ENCODE peak calls at places on chromosomes 6 and 20, in eight cellular contexts. Y is heart left ventricle, O is GM06990, T is transverse colon, Z is MM.1S, X is fibroblast of mammary gland, G is fibroblast of the aortic adventitia, J is cardiac muscle cell. I is an unnamed sample.

GRCh38 chr20:47031028-47031427 is 136.4 kb downstream of the EYA2 start:
- DNase-seq in Y (no peak), O (no peak), T (no peak), Z (no peak), X (no peak), G (no peak), J (no peak), I (no peak)

GRCh38 chr20:22371843-22372242 is 212.5 kb downstream of the FOXA2 start:
- DNase-seq in Y (no peak), O (peak), T (no peak), Z (peak), X (no peak), G (no peak), J (no peak), I (no peak)

GRCh38 chr6:3119040-3119723 is 671 bp downstream of the BPHL start:
- DNase-seq in Y (no peak), O (no peak), T (no peak), Z (peak), X (peak), G (peak), J (peak), I (peak)

GRCh38 chr6:50007821-50008220 is 14.0 kb downstream of the DEFB110 start:
- DNase-seq in Y (no peak), O (no peak), T (no peak), Z (no peak), X (peak), G (no peak), J (no peak), I (peak)

GRCh38 chr6:154509421-154510143 is 903 bp downstream of the CNKSR3 start:
- DNase-seq in Y (peak), O (peak), T (peak), Z (no peak), X (peak), G (peak), J (peak), I (peak)

GRCh38 chr6:45613678-45614077 is 235.9 kb upstream of the SUPT3H start:
- DNase-seq in Y (peak), O (no peak), T (peak), Z (no peak), X (peak), G (peak), J (peak), I (peak)

GRCh38 chr6:3385660-3386151 is 71.1 kb downstream of the SLC22A23 start:
- DNase-seq in Y (no peak), O (no peak), T (peak), Z (no peak), X (peak), G (no peak), J (no peak), I (peak)

GRCh38 chr6:155121699-155122098 is 126.6 kb downstream of the TIAM2 start:
- DNase-seq in Y (no peak), O (no peak), T (no peak), Z (no peak), X (no peak), G (peak), J (peak), I (peak)

GRCh38 chr20:44644384-44645131 is 6.9 kb downstream of the ADA start:
- DNase-seq in Y (no peak), O (peak), T (no peak), Z (peak), X (no peak), G (no peak), J (no peak), I (no peak)

GRCh38 chr6:106886922-106887797 is 87.4 kb downstream of the CD24 start:
- DNase-seq in Y (no peak), O (no peak), T (no peak), Z (no peak), X (no peak), G (no peak), J (no peak), I (no peak)

GRCh38 chr6:66930559-66931290 is 1223.7 kb upstream of the EYS start:
- DNase-seq in Y (no peak), O (no peak), T (no peak), Z (no peak), X (peak), G (peak), J (peak), I (peak)

GRCh38 chr6:127914240-127914639 is 13.4 kb upstream of the THEMIS start:
- DNase-seq in Y (no peak), O (no peak), T (no peak), Z (no peak), X (no peak), G (no peak), J (no peak), I (no peak)

GRCh38 chr6:124002377-124003081 is 198.9 kb downstream of the NKAIN2 start:
- DNase-seq in Y (peak), O (no peak), T (no peak), Z (peak), X (no peak), G (no peak), J (no peak), I (no peak)

GRCh38 chr20:52349806-52350205 is 158.2 kb upstream of the ZFP64 start:
- DNase-seq in Y (no peak), O (no peak), T (no peak), Z (no peak), X (no peak), G (no peak), J (no peak), I (no peak)

GRCh38 chr20:47019106-47019824 is 124.6 kb downstream of the EYA2 start:
- DNase-seq in Y (no peak), O (no peak), T (peak), Z (no peak), X (peak), G (peak), J (peak), I (peak)

GRCh38 chr6:151747890-151748289 is 59.6 kb upstream of the ESR1 start:
- DNase-seq in Y (no peak), O (no peak), T (no peak), Z (no peak), X (peak), G (peak), J (no peak), I (peak)

GRCh38 chr6:34455831-34456230 is 10.0 kb upstream of the PACSIN1 start:
- DNase-seq in Y (no peak), O (no peak), T (no peak), Z (peak), X (no peak), G (no peak), J (no peak), I (no peak)

GRCh38 chr20:19462491-19462890 is 250.0 kb downstream of the SLC24A3 start:
- DNase-seq in Y (no peak), O (no peak), T (no peak), Z (no peak), X (no peak), G (no peak), J (no peak), I (no peak)

GRCh38 chr6:163998496-163998895 is 584.0 kb downstream of the QKI start:
- DNase-seq in Y (no peak), O (no peak), T (no peak), Z (no peak), X (no peak), G (no peak), J (no peak), I (no peak)

GRCh38 chr6:113019176-113019575 is 672.0 kb downstream of the RFPL4B start:
- DNase-seq in Y (no peak), O (no peak), T (no peak), Z (no peak), X (no peak), G (no peak), J (no peak), I (no peak)
- H3K4me3 ChIP-seq in Y (no peak), O (no peak), T (no peak), Z (no peak), X (no peak), G (no peak), J (no peak), I (no peak)

GRCh38 chr20:34875657-34876160 is 703 bp upstream of the ACSS2 start:
- DNase-seq in Y (no peak), O (no peak), T (no peak), Z (no peak), X (no peak), G (no peak), J (no peak), I (no peak)
- TF ChIP-seq CTCF in Y (no peak), O (peak), T (peak), Z (peak), X (peak), G (peak), J (no peak), I (peak)

DNA sequence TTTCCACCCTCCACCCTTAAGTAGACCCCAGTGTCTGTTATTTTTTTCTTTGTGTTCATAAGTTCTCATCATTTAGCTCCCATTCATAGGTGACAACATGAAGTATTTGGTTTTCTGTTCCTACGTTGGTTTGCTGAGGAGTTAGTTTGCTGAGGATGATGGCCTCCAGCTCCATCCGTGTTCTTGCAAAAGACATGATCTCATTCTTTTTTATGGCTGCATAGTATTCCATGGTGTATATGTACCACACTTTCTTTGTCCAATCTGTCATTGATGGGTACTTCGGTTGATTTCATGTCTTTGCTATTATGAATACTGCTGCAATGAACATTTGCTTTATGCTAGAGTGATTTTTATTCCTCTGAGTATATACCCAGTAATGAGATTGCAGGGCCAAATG is 301.2 kb downstream of the ADGRG6 start:
- DNase-seq in Y (no peak), O (no peak), T (no peak), Z (no peak), X (no peak), G (no peak), J (no peak), I (no peak)
- H3K4me3 ChIP-seq in Y (no peak), O (no peak), T (no peak), Z (no peak), X (no peak), G (no peak), J (no peak), I (no peak)

GRCh38 chr20:36045373-36045714 is 77.0 kb downstream of the CNBD2 start:
- DNase-seq in Y (no peak), O (no peak), T (no peak), Z (no peak), X (no peak), G (no peak), J (no peak), I (no peak)

GRCh38 chr20:36055145-36055544 is 86.8 kb downstream of the CNBD2 start:
- DNase-seq in Y (no peak), O (no peak), T (no peak), Z (no peak), X (no peak), G (no peak), J (no peak), I (no peak)

GRCh38 chr20:36052117-36052513 is 83.7 kb downstream of the CNBD2 start:
- DNase-seq in Y (no peak), O (no peak), T (no peak), Z (no peak), X (no peak), G (no peak), J (no peak), I (no peak)

GRCh38 chr20:36051318-36052116 is 83.1 kb downstream of the CNBD2 start:
- DNase-seq in Y (no peak), O (no peak), T (no peak), Z (no peak), X (no peak), G (no peak), J (no peak), I (no peak)

DNA sequence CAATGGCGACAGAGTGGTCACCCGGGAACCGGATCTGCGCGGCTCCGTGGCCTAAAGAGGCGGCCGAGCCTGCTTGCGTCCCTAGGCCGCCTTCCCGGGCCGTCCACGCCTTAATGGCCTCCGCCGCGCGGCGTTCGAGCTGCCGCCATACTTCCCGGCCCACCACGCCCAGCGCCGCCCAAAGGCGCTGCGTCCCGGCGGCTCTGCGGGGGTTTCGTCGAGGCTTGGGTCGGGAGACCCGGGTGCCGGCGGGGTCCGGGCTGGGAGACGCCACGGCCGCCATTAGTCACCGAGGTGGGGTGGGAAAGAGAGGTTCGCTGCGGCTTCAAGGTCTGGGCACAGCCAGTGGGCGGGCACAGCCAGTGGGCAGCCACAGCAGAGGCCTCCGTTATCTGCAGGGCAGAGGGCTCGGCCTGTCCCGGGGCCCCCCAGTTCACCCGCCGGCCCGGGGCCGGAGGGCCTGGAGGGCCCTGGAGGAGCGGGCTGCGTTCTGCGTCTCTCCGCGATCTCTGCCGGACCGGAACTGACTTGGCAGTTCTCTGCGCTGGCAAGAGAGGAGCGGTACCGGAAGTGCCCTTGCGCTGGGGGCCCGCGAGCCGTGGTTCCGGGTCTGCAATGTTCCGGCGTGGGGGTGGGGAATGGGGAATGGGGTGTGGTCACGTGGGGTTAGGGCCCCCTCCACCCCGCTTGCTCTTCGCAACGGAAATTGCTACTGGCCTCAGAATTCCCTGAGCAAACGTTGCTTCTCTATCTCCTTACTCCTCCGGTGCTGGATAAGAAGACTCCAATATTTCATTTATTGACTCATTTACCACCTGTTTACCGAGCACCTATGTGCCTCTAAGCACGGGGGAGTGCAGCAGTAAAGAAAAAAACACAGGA is 82.3 kb downstream of the CNBD2 start:
- DNase-seq in Y (peak), O (peak), T (peak), Z (peak), X (peak), G (peak), J (peak), I (peak)
- TF ChIP-seq CTCF in Y (no peak), O (no peak), T (no peak), Z (no peak), X (no peak), G (no peak), J (no peak), I (no peak)

GRCh38 chr6:144008501-144009245 is 614 bp upstream of the PLAGL1 start:
- DNase-seq in Y (no peak), O (no peak), T (peak), Z (no peak), X (no peak), G (no peak), J (no peak), I (peak)

GRCh38 chr6:144007779-144008500 is at the start of gene PLAGL1:
- DNase-seq in Y (peak), O (peak), T (peak), Z (no peak), X (peak), G (peak), J (peak), I (peak)

GRCh38 chr6:144006731-144007454 is 1.2 kb downstream of the PLAGL1 start:
- DNase-seq in Y (no peak), O (no peak), T (peak), Z (no peak), X (peak), G (peak), J (peak), I (peak)

GRCh38 chr6:144012534-144012933 is 4.5 kb upstream of the PLAGL1 start:
- DNase-seq in Y (no peak), O (no peak), T (no peak), Z (no peak), X (peak), G (peak), J (peak), I (peak)

GRCh38 chr6:144007455-144007778 is 642 bp downstream of the PLAGL1 start:
- DNase-seq in Y (no peak), O (no peak), T (no peak), Z (no peak), X (no peak), G (peak), J (no peak), I (no peak)
- H3K4me3 ChIP-seq in Y (peak), O (peak), T (peak), Z (no peak), X (peak), G (peak), J (peak), I (peak)